ENCODE peak calls at places on chromosomes 2 and 18, in ten cellular contexts. W is H9; U is A549; Y is BJ; H is CD8-positive, alpha-beta T cell; K is HepG2; I is gastrocnemius medialis; D is neural crest cell; J is fibroblast of villous mesenchyme; P is HCT116. V is an unnamed sample.

GRCh38 chr2:217452928-217453327 is 549.9 kb downstream of the TNS1 start:
- DNase-seq in D (no peak), U (no peak), H (no peak), W (no peak), Y (no peak), J (no peak), K (no peak), P (no peak), I (no peak), V (no peak)

GRCh38 chr18:41389936-41390667 is 564.9 kb upstream of the PIK3C3 start:
- DNase-seq in P (no peak), W (no peak), H (no peak), I (no peak), J (no peak), U (no peak), Y (no peak), D (no peak), K (no peak), V (no peak)

GRCh38 chr2:72924353-72925240 is 7.3 kb downstream of the EMX1 start:
- DNase-seq in D (no peak), Y (no peak), P (no peak), J (no peak), W (peak), K (no peak), H (no peak), I (peak), U (no peak), V (no peak)

GRCh38 chr2:28250006-28250405 is 142.7 kb upstream of the FOSL2 start:
- DNase-seq in J (peak), P (peak), W (no peak), I (no peak), D (no peak), U (peak), K (no peak), H (no peak), Y (peak), V (no peak)

GRCh38 chr18:7488571-7488970 is 78.5 kb upstream of the PTPRM start:
- DNase-seq in U (peak), Y (no peak), K (no peak), D (no peak), W (no peak), P (no peak), I (no peak), H (no peak), J (no peak), V (no peak)

GRCh38 chr18:45850021-45850420 is 24.5 kb downstream of the SIGLEC15 start:
- DNase-seq in H (no peak), J (no peak), I (no peak), U (peak), K (no peak), Y (no peak), D (no peak), W (peak), P (no peak), V (no peak)

GRCh38 chr2:220660277-220661155 is 911.6 kb downstream of the EPHA4 start:
- DNase-seq in H (no peak), Y (no peak), U (no peak), J (peak), D (no peak), P (no peak), I (no peak), W (no peak), K (no peak), V (no peak)

GRCh38 chr18:10928971-10929373 is 220.4 kb downstream of the PIEZO2 start:
- DNase-seq in K (no peak), U (no peak), I (no peak), H (no peak), Y (no peak), W (no peak), D (no peak), P (no peak), J (peak), V (no peak)

GRCh38 chr2:241443486-241444223 is 64.7 kb downstream of the STK25 start:
- DNase-seq in U (no peak), W (no peak), H (peak), I (no peak), K (no peak), Y (no peak), D (no peak), J (peak), P (no peak), V (no peak)

GRCh38 chr2:198441876-198442275 is 637.5 kb downstream of the PLCL1 start:
- DNase-seq in D (no peak), W (no peak), U (no peak), P (no peak), I (no peak), K (no peak), H (no peak), J (no peak), Y (no peak), V (no peak)

GRCh38 chr2:241970711-241971110 is 101.2 kb downstream of the RTP5 start:
- DNase-seq in D (no peak), U (no peak), K (no peak), W (no peak), J (no peak), H (no peak), P (no peak), I (no peak), Y (no peak), V (no peak)

GRCh38 chr2:98598781-98599428 is 9.4 kb downstream of the COA5 start:
- DNase-seq in P (no peak), J (peak), D (no peak), U (no peak), K (no peak), H (no peak), W (no peak), I (no peak), Y (no peak), V (no peak)

GRCh38 chr2:239791727-239792648 is 233.2 kb downstream of the NDUFA10 start:
- DNase-seq in J (no peak), D (no peak), I (no peak), U (no peak), W (peak), P (no peak), Y (no peak), H (no peak), K (no peak), V (peak)

GRCh38 chr18:30457156-30457555 is 585.4 kb downstream of the DSC3 start:
- DNase-seq in D (no peak), U (no peak), J (no peak), I (no peak), Y (no peak), K (no peak), H (no peak), W (no peak), P (peak), V (no peak)

GRCh38 chr2:113977060-113977659 is 87.3 kb downstream of the ACTR3 start:
- DNase-seq in K (no peak), Y (no peak), P (no peak), H (no peak), D (no peak), I (no peak), W (no peak), J (no peak), U (no peak), V (no peak)

GRCh38 chr2:175167076-175167791 is 769 bp downstream of the ATF2 start:
- DNase-seq in W (peak), Y (no peak), K (peak), J (peak), D (peak), H (no peak), U (peak), I (peak), P (no peak), V (peak)

GRCh38 chr2:288002-288742 is at the start of gene ALKAL2:
- DNase-seq in U (no peak), P (no peak), W (peak), I (no peak), J (peak), D (no peak), H (no peak), Y (no peak), K (no peak), V (no peak)

GRCh38 chr2:211611061-211611518 is 927.5 kb downstream of the ERBB4 start:
- DNase-seq in H (no peak), U (peak), Y (no peak), D (no peak), I (no peak), P (no peak), K (peak), W (no peak), J (peak), V (no peak)

GRCh38 chr2:195318440-195319111 is 338.4 kb upstream of the SLC39A10 start:
- DNase-seq in Y (no peak), I (no peak), J (peak), D (peak), K (peak), P (peak), W (no peak), U (peak), H (peak), V (no peak)

GRCh38 chr2:25341753-25342371 is at the start of gene DNMT3A:
- DNase-seq in W (peak), U (peak), D (peak), Y (no peak), J (peak), K (no peak), H (peak), P (no peak), I (peak), V (no peak)

GRCh38 chr2:232417489-232417888 is 10.8 kb downstream of the ALPG start:
- DNase-seq in U (no peak), H (no peak), J (no peak), I (no peak), K (no peak), Y (no peak), W (no peak), D (no peak), P (no peak), V (no peak)

GRCh38 chr2:158460632-158461297 is 4.0 kb downstream of the PKP4 start:
- DNase-seq in W (no peak), I (no peak), K (peak), Y (no peak), D (no peak), H (no peak), J (no peak), U (no peak), P (no peak), V (no peak)
- TF ChIP-seq CTCF in W (peak), I (no peak), K (peak), Y (peak), D (peak), H (no peak), J (no peak), U (no peak), P (no peak), V (no peak)

DNA sequence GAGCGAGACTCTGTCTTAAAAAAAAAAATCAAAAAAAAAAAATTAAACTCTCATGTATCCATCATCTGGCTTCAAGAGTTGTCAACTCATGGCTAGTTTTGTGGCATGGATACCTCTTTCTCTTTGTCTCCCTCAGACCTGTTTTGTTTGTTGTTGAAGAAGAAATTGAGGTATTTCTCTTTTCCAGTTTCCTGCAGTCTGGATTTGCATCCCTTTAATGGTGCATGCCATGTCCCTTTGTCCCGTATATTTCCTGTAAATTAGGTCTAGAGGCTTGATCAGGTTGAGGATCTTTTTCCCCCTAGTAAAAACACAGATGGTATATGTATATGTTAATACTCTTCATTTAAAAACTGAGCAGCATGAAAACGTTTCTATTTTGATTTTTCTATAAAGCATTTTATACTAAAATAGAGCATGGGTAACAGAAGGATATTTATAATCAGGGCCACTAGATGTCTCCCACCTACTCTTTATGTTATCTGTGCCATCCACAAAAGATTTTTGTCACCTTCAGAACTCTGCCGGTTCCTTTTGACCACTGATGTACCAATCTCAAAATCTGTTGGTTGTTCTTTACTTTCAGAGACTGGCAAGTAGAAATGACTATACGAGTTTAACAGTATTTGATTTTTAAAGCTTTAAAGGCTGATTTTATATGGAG is 80.1 kb downstream of the GALNT1 start:
- DNase-seq in K (peak), H (no peak), D (no peak), U (no peak), I (no peak), W (no peak), J (no peak), Y (no peak), P (no peak), V (no peak)
- TF ChIP-seq CTCF in K (peak), H (no peak), D (peak), U (peak), I (no peak), W (peak), J (no peak), Y (no peak), P (no peak), V (no peak)

GRCh38 chr2:238106339-238106697 is 6.2 kb downstream of the ESPNL start:
- DNase-seq in Y (no peak), D (no peak), K (no peak), P (no peak), I (no peak), H (no peak), W (peak), J (no peak), U (no peak), V (no peak)

GRCh38 chr2:238107525-238108422 is 7.6 kb downstream of the ESPNL start:
- DNase-seq in K (peak), P (no peak), U (no peak), W (peak), I (peak), H (no peak), J (no peak), D (no peak), Y (no peak), V (no peak)

GRCh38 chr2:238108423-238109201 is 8.5 kb downstream of the ESPNL start:
- DNase-seq in W (peak), H (no peak), P (no peak), U (no peak), Y (no peak), D (no peak), I (peak), K (no peak), J (no peak), V (no peak)

GRCh38 chr2:238105506-238106338 is 5.6 kb downstream of the ESPNL start:
- DNase-seq in W (peak), U (no peak), Y (no peak), I (peak), K (no peak), D (no peak), J (no peak), H (no peak), P (no peak), V (no peak)

GRCh38 chr2:238106698-238107524 is 6.8 kb downstream of the ESPNL start:
- DNase-seq in U (no peak), Y (no peak), J (no peak), W (peak), I (peak), K (peak), H (no peak), P (no peak), D (no peak), V (no peak)
- TF ChIP-seq CTCF in U (peak), Y (peak), J (peak), W (peak), I (no peak), K (peak), H (no peak), P (peak), D (peak), V (no peak)

GRCh38 chr2:103959174-103960125 is 894.5 kb upstream of the POU3F3 start:
- DNase-seq in I (no peak), D (peak), W (peak), U (peak), P (no peak), K (peak), J (peak), H (no peak), Y (no peak), V (peak)
- TF ChIP-seq CTCF in I (no peak), D (peak), W (peak), U (peak), P (peak), K (peak), J (peak), H (no peak), Y (no peak), V (no peak)

GRCh38 chr2:55268288-55268906 is 634 bp downstream of the MTIF2 start:
- DNase-seq in I (no peak), Y (no peak), U (no peak), K (peak), P (no peak), W (no peak), D (no peak), H (no peak), J (no peak), V (no peak)

GRCh38 chr2:55268907-55269611 is at the start of gene MTIF2:
- DNase-seq in P (peak), W (peak), K (peak), H (peak), J (peak), Y (peak), D (peak), U (peak), I (peak), V (peak)
- TF ChIP-seq CTCF in P (no peak), W (no peak), K (peak), H (no peak), J (no peak), Y (peak), D (peak), U (no peak), I (no peak), V (peak)

DNA sequence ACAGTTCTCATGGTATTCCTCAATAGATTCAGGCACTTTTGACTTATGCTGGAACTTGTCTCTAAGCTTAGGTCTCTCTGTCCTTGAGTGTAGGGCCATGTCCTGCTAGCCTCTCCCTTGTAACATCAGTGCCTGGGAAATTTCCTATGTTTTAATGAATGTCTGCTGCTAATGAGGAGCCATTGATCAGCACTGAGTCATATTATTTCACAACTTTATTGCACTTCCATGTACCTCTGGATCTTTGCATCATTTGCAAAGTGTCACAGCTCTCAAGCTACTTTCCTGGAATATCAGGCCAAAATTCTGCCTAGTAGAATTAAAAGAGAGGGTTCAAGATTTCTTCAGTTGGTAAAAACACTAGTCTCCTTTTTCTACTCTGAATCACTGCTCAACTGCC is 102.5 kb downstream of the GAREM1 start:
- DNase-seq in D (no peak), U (no peak), I (no peak), H (no peak), J (peak), K (no peak), Y (no peak), W (no peak), P (no peak), V (no peak)
- TF ChIP-seq CTCF in D (no peak), U (no peak), I (no peak), H (no peak), J (no peak), K (no peak), Y (no peak), W (no peak), P (no peak), V (no peak)

V was measured in lower leg skin.